ENCODE peak calls at places on chromosome 22, in six cellular contexts. T is tibial artery; V is GM23248; F is CD8-positive, alpha-beta T cell; D is Karpas-422; N is cardiac muscle cell. R is an unnamed sample. For H3K4me1 and H3K36me3, the result is how much of the 10 kb centered on the place peaks cover.

GRCh38 chr22:32058656-32059280 is 15.7 kb downstream of the SLC5A1 start:
- DNase-seq in T (no peak), V (peak), N (peak), D (no peak), F (no peak), R (no peak)

GRCh38 chr22:17590586-17590985 is 27.3 kb downstream of the SLC25A18 start:
- DNase-seq in V (no peak), T (peak), N (no peak), D (no peak), F (no peak), R (no peak)

GRCh38 chr22:34976474-34976873 is 89.5 kb upstream of the ISX start:
- DNase-seq in T (no peak), V (no peak), D (no peak), F (no peak), N (no peak), R (no peak)

GRCh38 chr22:37563153-37564081 is 3.1 kb downstream of the CDC42EP1 start:
- DNase-seq in N (no peak), F (peak), V (peak), T (peak), D (no peak), R (no peak)

GRCh38 chr22:20176421-20177060 is 25.7 kb upstream of the CCDC188 start:
- DNase-seq in F (no peak), N (no peak), D (no peak), V (no peak), T (no peak), R (no peak)

GRCh38 chr22:27504360-27504759 is 297.2 kb downstream of the MN1 start:
- DNase-seq in V (no peak), D (no peak), N (no peak), T (no peak), F (no peak), R (no peak)

GRCh38 chr22:21612858-21613257 is 17.0 kb downstream of the YDJC start:
- DNase-seq in N (no peak), T (no peak), F (no peak), D (no peak), V (no peak), R (no peak)

GRCh38 chr22:45019861-45020655 is 10.3 kb upstream of the PHF21B start:
- DNase-seq in V (no peak), D (no peak), F (no peak), N (no peak), T (no peak), R (no peak)

GRCh38 chr22:25166266-25167056 is 33.2 kb upstream of the CRYBB3 start:
- DNase-seq in F (no peak), T (no peak), V (no peak), N (no peak), D (no peak), R (no peak)

GRCh38 chr22:19216579-19216978 is 38.0 kb upstream of the SLC25A1 start:
- DNase-seq in T (no peak), N (no peak), V (no peak), D (no peak), F (no peak), R (no peak)

GRCh38 chr22:30452861-30453260 is 19.0 kb downstream of the SEC14L3 start:
- DNase-seq in N (no peak), V (no peak), F (no peak), T (no peak), D (no peak), R (no peak)

GRCh38 chr22:30460147-30460546 is 11.7 kb downstream of the SEC14L3 start:
- DNase-seq in V (no peak), D (no peak), N (no peak), T (no peak), F (no peak), R (no peak)

GRCh38 chr22:30453731-30454510 is 17.9 kb downstream of the SEC14L3 start:
- DNase-seq in N (peak), D (peak), V (peak), F (no peak), T (no peak), R (no peak)

GRCh38 chr22:30459206-30460052 is 12.4 kb downstream of the SEC14L3 start:
- DNase-seq in F (peak), N (peak), D (peak), T (no peak), V (peak), R (no peak)

DNA sequence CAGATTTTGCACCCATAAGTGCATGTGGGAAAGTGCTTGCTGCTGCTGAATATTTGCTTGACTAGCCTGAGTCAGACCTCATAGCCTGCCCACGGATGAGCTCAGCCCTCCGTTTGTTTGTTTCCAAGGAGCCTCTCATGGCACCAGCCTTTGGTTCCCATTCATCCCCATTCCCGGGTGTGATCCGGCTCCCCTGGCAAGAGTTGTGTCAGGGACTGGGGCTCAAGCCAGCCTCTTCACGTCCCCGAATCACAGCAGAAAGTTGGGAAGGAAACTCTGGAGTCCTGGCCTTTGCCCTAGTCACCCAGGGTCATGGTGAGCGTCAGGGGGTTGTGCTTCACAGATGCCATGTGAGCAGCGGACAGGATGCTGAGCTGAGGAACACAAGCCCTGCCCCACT is 13.9 kb downstream of the SEC14L3 start:
- DNase-seq in T (no peak), V (peak), F (no peak), D (no peak), N (no peak), R (no peak)
- H3K4me1 ChIP-seq in T (under half), V (under half), F (under half), D (under half), N (under half), R (under half)

GRCh38 chr22:40289991-40290459 is 56.3 kb upstream of the ADSL start:
- DNase-seq in N (no peak), F (peak), V (no peak), D (no peak), T (no peak), R (peak)
- H3K36me3 ChIP-seq in N (half or more), F (under half), V (under half), D (under half), T (under half), R (under half)

DNA sequence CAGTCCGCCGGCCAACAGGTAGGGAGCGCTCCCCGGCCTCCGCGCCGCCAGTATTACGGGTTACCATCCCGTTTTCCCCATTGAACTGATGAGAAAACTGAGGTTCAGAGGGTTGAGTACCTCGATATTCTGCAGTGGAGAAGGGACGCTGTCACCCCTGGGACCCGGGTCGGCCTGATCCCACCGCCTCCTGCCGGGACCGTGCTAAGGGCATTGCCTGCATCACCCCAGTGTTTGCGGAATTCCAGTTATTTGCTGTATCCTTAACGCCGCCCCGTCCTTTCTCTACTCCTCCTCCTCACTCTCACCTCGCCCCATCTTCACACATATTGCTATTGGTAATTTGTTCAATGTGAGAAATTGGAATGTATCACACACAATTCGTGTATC is 370 bp upstream of the A4GALT start:
- DNase-seq in T (no peak), V (peak), F (no peak), N (no peak), D (no peak), R (no peak)
- H3K4me1 ChIP-seq in T (under half), V (under half), F (under half), N (under half), D (under half), R (half or more)

DNA sequence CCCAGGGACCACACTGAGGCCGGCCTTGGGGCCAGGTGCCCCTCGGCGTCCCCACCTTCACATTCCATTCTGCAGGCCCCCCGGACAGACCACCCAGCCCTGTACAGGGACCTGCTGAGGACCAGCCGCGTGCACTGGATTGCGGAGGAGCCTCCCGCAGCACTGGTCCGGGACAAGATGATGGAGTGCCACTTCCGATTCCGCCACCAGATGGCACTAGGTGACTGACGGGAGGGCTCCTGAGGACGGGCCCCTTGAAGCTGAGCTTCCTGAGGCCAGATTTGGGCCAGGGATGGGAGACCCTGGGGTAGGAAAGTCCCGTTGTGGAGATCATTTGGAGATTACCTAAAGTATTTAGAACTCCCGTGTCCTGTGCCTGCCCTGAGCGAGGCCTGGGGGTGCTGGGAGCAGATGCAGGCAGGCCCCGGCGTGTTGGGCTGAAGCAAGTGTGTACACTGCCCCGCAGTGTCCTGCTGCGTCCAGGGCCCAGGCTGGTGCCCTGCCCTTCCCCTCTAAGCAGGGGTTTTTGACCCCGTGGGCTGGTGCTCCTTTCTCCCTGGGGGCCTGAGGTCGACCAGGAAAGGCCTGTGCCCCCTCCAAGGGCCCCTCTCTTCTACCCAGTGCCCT is 20.0 kb downstream of the TRMU start:
- DNase-seq in T (no peak), N (peak), D (peak), F (peak), V (peak), R (no peak)
- H3K36me3 ChIP-seq in T (half or more), N (under half), D (under half), F (under half), V (under half), R (under half)

DNA sequence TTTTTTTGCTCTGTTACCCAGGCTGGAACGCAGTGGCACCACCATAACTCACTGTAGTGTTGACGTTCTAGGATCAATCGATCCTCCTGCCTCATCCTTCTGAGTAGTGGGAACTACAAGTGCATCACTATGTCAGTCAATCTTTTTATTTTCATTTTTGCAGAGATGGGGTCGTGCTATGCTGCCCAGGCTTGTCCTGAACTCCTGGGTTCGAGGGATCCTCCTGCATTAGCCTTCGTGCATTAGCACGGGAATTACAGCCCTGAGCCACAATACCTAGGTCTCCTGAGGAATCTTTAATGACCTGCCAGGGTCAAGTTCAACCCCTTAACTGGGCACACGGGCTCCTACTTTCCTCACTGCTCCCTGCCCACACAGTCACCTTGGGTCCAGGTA is 4.4 kb downstream of the APOL3 start:
- DNase-seq in V (peak), F (no peak), N (no peak), T (no peak), D (no peak), R (no peak)
- H3K4me1 ChIP-seq in V (under half), F (half or more), N (under half), T (under half), D (under half), R (half or more)

GRCh38 chr22:49180683-49181024 is 647.0 kb downstream of the BRD1 start:
- DNase-seq in T (no peak), V (no peak), D (no peak), N (no peak), F (no peak), R (no peak)
- H3K36me3 ChIP-seq in T (under half), V (under half), D (under half), N (under half), F (under half), R (under half)

R was measured in esophagus squamous epithelium.